ENCODE peak calls at places on chromosome 20, in eight cellular contexts. C is GM04504; O is PC-9; Z is HS-27A; S is activated CD4-positive, alpha-beta memory T cell treated with anti-CD3 and anti-CD28 coated beads, Interleukin-2, amount 10 ng/mL, durations not matched to agents 7 days and 5 days; U is left ventricle myocardium inferior; X is colonic mucosa; M is CD8-positive, alpha-beta memory T cell. F is an unnamed sample.

GRCh38 chr20:63096681-63097335 is 90.0 kb upstream of the BHLHE23 start:
- DNase-seq in C (no peak), O (no peak), Z (no peak), S (no peak), U (peak), X (no peak), M (no peak), F (no peak)

GRCh38 chr20:25272223-25273000 is 24.5 kb downstream of the PYGB start:
- DNase-seq in C (no peak), O (no peak), Z (no peak), S (no peak), U (peak), X (no peak), M (no peak), F (no peak)

GRCh38 chr20:39117486-39117885 is 155.3 kb downstream of the DHX35 start:
- DNase-seq in C (peak), O (peak), Z (peak), S (no peak), U (no peak), X (no peak), M (no peak), F (peak)

GRCh38 chr20:48776306-48776705 is 51.5 kb downstream of the PREX1 start:
- DNase-seq in C (peak), O (no peak), Z (no peak), S (no peak), U (no peak), X (no peak), M (no peak), F (peak)

GRCh38 chr20:51386586-51386985 is 155.9 kb downstream of the NFATC2 start:
- DNase-seq in C (no peak), O (no peak), Z (no peak), S (peak), U (no peak), X (no peak), M (peak), F (no peak)

GRCh38 chr20:19812696-19813095 is 54.6 kb downstream of the RIN2 start:
- DNase-seq in C (no peak), O (no peak), Z (no peak), S (no peak), U (no peak), X (no peak), M (no peak), F (no peak)

GRCh38 chr20:48722737-48723191 is 105.0 kb downstream of the PREX1 start:
- DNase-seq in C (no peak), O (no peak), Z (no peak), S (no peak), U (no peak), X (no peak), M (no peak), F (peak)

GRCh38 chr20:64136004-64136710 is 28.1 kb upstream of the MYT1 start:
- DNase-seq in C (no peak), O (no peak), Z (no peak), S (no peak), U (no peak), X (no peak), M (no peak), F (no peak)

GRCh38 chr20:18928626-18929025 is 115.0 kb downstream of the SCP2D1 start:
- DNase-seq in C (no peak), O (no peak), Z (no peak), S (no peak), U (no peak), X (no peak), M (no peak), F (no peak)